ENCODE peak calls at places on chromosomes 12 and 14, in five cellular contexts. H is K562, O is HepG2, Z is SK-N-SH, S is GM12878. B is an unnamed sample.

GRCh38 chr14:77039285-77040058 is 11.0 kb upstream of the IRF2BPL start:
- DNase-seq in S (no peak), H (no peak), Z (no peak), O (no peak), B (no peak)

GRCh38 chr12:27000962-27001361 is 13.2 kb downstream of the TM7SF3 start:
- DNase-seq in S (no peak), O (no peak), Z (no peak), H (no peak), B (no peak)

GRCh38 chr14:101064718-101065117 is 161.2 kb upstream of the RTL1 start:
- DNase-seq in H (no peak), S (no peak), Z (no peak), O (no peak), B (no peak)

GRCh38 chr12:85642810-85643209 is 193.4 kb downstream of the RASSF9 start:
- DNase-seq in Z (no peak), O (peak; percentile 75), H (no peak), S (no peak), B (no peak)

GRCh38 chr12:31702047-31702446 is 26.8 kb downstream of the AMN1 start:
- DNase-seq in S (no peak), H (no peak), Z (no peak), O (no peak), B (no peak)

GRCh38 chr12:69052613-69053408 is 119.8 kb upstream of the CPM start:
- DNase-seq in Z (no peak), S (peak; percentile 32), H (no peak), O (peak; percentile 91), B (no peak)

GRCh38 chr14:64114166-64114565 is 180.0 kb downstream of the ESR2 start:
- DNase-seq in H (no peak), S (no peak), O (no peak), Z (no peak), B (peak; percentile 8)

GRCh38 chr14:23093993-23094665 is 807 bp downstream of the ACIN1 start:
- DNase-seq in H (no peak), Z (peak; percentile 83), O (no peak), S (no peak), B (no peak)

GRCh38 chr12:2339022-2339431 is 286.2 kb downstream of the CACNA1C start:
- DNase-seq in H (no peak), S (no peak), O (no peak), Z (no peak), B (peak; percentile 35)

GRCh38 chr12:32515137-32515860 is 115.9 kb downstream of the FGD4 start:
- DNase-seq in O (no peak), H (no peak), Z (no peak), S (no peak), B (no peak)

GRCh38 chr14:105151838-105152793 is 16.5 kb downstream of the JAG2 start:
- DNase-seq in S (no peak), Z (no peak), H (no peak), O (no peak), B (no peak)

GRCh38 chr12:84986586-84986985 is 49.5 kb downstream of the TSPAN19 start:
- DNase-seq in S (no peak), O (no peak), Z (no peak), H (no peak), B (no peak)

GRCh38 chr12:95484524-95484923 is 10.6 kb downstream of the METAP2 start:
- DNase-seq in O (no peak), H (no peak), Z (peak; percentile 13), S (no peak), B (no peak)

GRCh38 chr14:29489911-29490310 is 437.7 kb downstream of the PRKD1 start:
- DNase-seq in S (no peak), O (no peak), H (no peak), Z (no peak), B (no peak)

GRCh38 chr12:28457785-28458184 is 267.5 kb downstream of the CCDC91 start:
- DNase-seq in Z (no peak), O (no peak), S (no peak), H (no peak), B (no peak)

GRCh38 chr12:57793920-57794319 is 11.3 kb downstream of the TSFM start:
- DNase-seq in O (no peak), Z (no peak), H (no peak), S (no peak), B (no peak)

GRCh38 chr14:50062438-50063039 is 53.8 kb downstream of the VCPKMT start:
- DNase-seq in S (peak; percentile 71), Z (peak; percentile 55), O (peak; percentile 88), H (peak; percentile 89), B (no peak)

GRCh38 chr12:93167841-93168492 is 209.8 kb upstream of the NUDT4 start:
- DNase-seq in Z (no peak), H (no peak), S (peak; percentile 95), O (peak; percentile 20), B (no peak)

GRCh38 chr12:47768323-47768811 is 4.7 kb upstream of the SLC48A1 start:
- DNase-seq in S (no peak), O (peak; percentile 86), H (no peak), Z (no peak), B (no peak)

GRCh38 chr14:42002139-42002538 is 395.5 kb downstream of the LRFN5 start:
- DNase-seq in H (no peak), O (no peak), S (no peak), Z (no peak), B (no peak)

GRCh38 chr14:29955087-29955486 is 27.4 kb upstream of the PRKD1 start:
- DNase-seq in H (no peak), Z (no peak), S (no peak), O (no peak), B (no peak)

GRCh38 chr14:84493779-84494178 is 1036.2 kb upstream of the FLRT2 start:
- DNase-seq in H (no peak), S (no peak), Z (no peak), O (no peak), B (no peak)

GRCh38 chr12:102862486-102862885 is 54.6 kb downstream of the PAH start:
- DNase-seq in O (no peak), H (no peak), S (no peak), Z (no peak), B (no peak)

GRCh38 chr12:27434673-27435565 is 11.6 kb upstream of the SMCO2 start:
- DNase-seq in S (no peak), O (no peak), Z (peak; percentile 54), H (peak; percentile 55), B (no peak)

GRCh38 chr14:22471545-22472121 is 117.4 kb downstream of the DAD1 start:
- DNase-seq in S (no peak), O (peak; percentile 55), Z (peak; percentile 48), H (peak; percentile 68), B (peak; percentile 76)

GRCh38 chr14:42911642-42912041 is 1305.0 kb downstream of the LRFN5 start:
- DNase-seq in H (no peak), O (no peak), S (no peak), Z (no peak), B (no peak)

GRCh38 chr12:94204647-94205247 is 56.4 kb downstream of the PLXNC1 start:
- DNase-seq in S (peak; percentile 45), Z (no peak), O (no peak), H (no peak), B (no peak)

GRCh38 chr12:38713294-38713693 is 192.1 kb downstream of the CPNE8 start:
- DNase-seq in S (no peak), Z (peak; percentile 15), H (no peak), O (no peak), B (no peak)

GRCh38 chr14:72723741-72724530 is 170.0 kb downstream of the DPF3 start:
- DNase-seq in O (no peak), S (no peak), Z (no peak), H (no peak), B (no peak)

GRCh38 chr12:132672678-132673077 is 14.5 kb downstream of the POLE start:
- DNase-seq in S (no peak), H (no peak), Z (no peak), O (no peak), B (no peak)

GRCh38 chr12:106359620-106360399 is 2.3 kb downstream of the POLR3B start:
- DNase-seq in H (peak; percentile 15), S (no peak), O (peak; percentile 47), Z (no peak), B (no peak)

GRCh38 chr12:124416516-124417395 is 121.9 kb downstream of the RFLNA start:
- DNase-seq in S (no peak), O (no peak), Z (no peak), H (no peak), B (no peak)

GRCh38 chr14:103260629-103261124 is 73.4 kb upstream of the EIF5 start:
- DNase-seq in S (no peak), Z (peak; percentile 57), O (no peak), H (no peak), B (no peak)

GRCh38 chr12:9634177-9634803 is 26.6 kb upstream of the KLRB1 start:
- DNase-seq in Z (peak; percentile 35), S (no peak), O (peak; percentile 49), H (peak; percentile 21), B (peak; percentile 68)
- TF ChIP-seq GABPA in Z (no peak), S (no peak), O (no peak), H (no peak), B (no peak)

DNA sequence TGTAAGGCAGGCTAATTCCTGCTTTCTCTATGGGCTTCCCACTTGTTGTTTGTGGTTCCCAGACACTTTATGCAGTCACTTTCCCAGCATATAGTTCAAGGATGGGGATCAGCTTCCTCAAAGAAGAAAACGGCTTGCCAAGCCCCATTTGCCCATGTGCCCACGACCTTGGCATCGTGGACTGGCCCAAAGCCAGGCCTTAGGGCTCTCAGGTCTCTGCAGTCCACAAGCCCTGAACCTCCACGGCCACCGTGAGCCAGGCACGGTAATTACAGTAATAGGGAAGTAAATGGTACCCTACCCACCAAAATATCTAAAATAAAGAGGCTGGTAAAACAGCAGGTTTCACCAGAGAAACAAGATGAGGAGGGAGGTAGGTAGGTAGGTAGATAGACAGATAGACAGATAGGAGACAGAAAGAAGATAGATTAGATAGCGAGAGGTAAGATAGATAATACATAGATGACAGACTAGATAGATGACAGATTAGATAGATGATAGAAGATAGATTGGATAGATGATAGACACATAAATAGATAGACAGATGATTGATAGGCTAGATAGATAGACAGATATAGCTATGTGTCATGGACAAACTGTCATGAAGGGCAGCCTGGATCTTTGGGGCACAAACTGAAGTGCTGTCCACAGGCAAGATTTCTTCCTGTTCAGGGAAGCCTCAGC is 163.1 kb downstream of the SLC15A4 start:
- DNase-seq in H (no peak), O (no peak), S (no peak), Z (no peak), B (no peak)
- TF ChIP-seq REST in H (no peak), O (no peak), S (no peak), Z (no peak), B (no peak)

GRCh38 chr14:69151458-69152180 is 1.3 kb downstream of the DCAF5 start:
- DNase-seq in Z (peak; percentile 93), S (no peak), O (peak; percentile 55), H (peak; percentile 76), B (peak; percentile 61)

GRCh38 chr14:69154779-69155178 is 1.9 kb upstream of the DCAF5 start:
- DNase-seq in S (no peak), Z (no peak), O (peak; percentile 73), H (no peak), B (no peak)

GRCh38 chr14:69152181-69152943 is 557 bp downstream of the DCAF5 start:
- DNase-seq in S (no peak), O (peak; percentile 20), H (peak; percentile 54), Z (peak; percentile 67), B (peak; percentile 16)

GRCh38 chr14:69152944-69153847 is at the start of gene DCAF5:
- DNase-seq in Z (peak; percentile 96), S (peak; percentile 71), H (peak; percentile 92), O (peak; percentile 85), B (peak; percentile 62)

GRCh38 chr14:69153848-69154208 is 909 bp upstream of the DCAF5 start:
- DNase-seq in O (peak; percentile 9), S (no peak), H (no peak), Z (peak; percentile 36), B (no peak)
- TF ChIP-seq GABPA in O (no peak), S (no peak), H (no peak), Z (no peak), B (no peak)

GRCh38 chr12:70692681-70693288 is 55.6 kb upstream of the PTPRB start:
- DNase-seq in S (no peak), Z (peak; percentile 16), H (peak; percentile 32), O (no peak), B (no peak)
- TF ChIP-seq REST in S (no peak), Z (no peak), H (no peak), O (no peak), B (no peak)

B was measured in HL-60.